ENCODE peak calls at places on chromosome 21, in four cellular contexts. One of them, this sample, is unnamed.

GRCh38 chr21:32094792-32095191 is 184.1 kb downstream of the MIS18A start:
- DNase-seq in endothelial cell: no peak
- DNase-seq in GM12865: no peak
- DNase-seq in psoas muscle: no peak
- DNase-seq in this sample: no peak

GRCh38 chr21:39115659-39116235 is 67.5 kb downstream of the PSMG1 start:
- DNase-seq in endothelial cell: no peak
- DNase-seq in psoas muscle: no peak
- DNase-seq in GM12865: no peak
- DNase-seq in this sample: no peak

GRCh38 chr21:25999935-26000582 is 170.5 kb downstream of the APP start:
- DNase-seq in endothelial cell: no peak
- DNase-seq in GM12865: peak; percentile 47
- DNase-seq in psoas muscle: peak; percentile 49
- DNase-seq in this sample: no peak

GRCh38 chr21:33028759-33029511 is 3.2 kb downstream of the OLIG2 start:
- DNase-seq in psoas muscle: no peak
- DNase-seq in GM12865: no peak
- DNase-seq in endothelial cell: no peak
- DNase-seq in this sample: peak; percentile 36

GRCh38 chr21:44880762-44881585 is 7.5 kb upstream of the PTTG1IP start:
- DNase-seq in psoas muscle: peak; percentile 47
- DNase-seq in endothelial cell: no peak
- DNase-seq in GM12865: peak; percentile 37
- DNase-seq in this sample: no peak

GRCh38 chr21:17003221-17003620 is 509.6 kb upstream of the CXADR start:
- DNase-seq in psoas muscle: no peak
- DNase-seq in endothelial cell: no peak
- DNase-seq in GM12865: no peak
- DNase-seq in this sample: no peak

GRCh38 chr21:30044447-30045064 is 104.8 kb upstream of the GRIK1 start:
- DNase-seq in endothelial cell: peak; percentile 33
- DNase-seq in GM12865: peak; percentile 9
- DNase-seq in psoas muscle: no peak
- DNase-seq in this sample: peak; percentile 4

GRCh38 chr21:14541840-14542495 is 4.1 kb downstream of the SAMSN1 start:
- DNase-seq in endothelial cell: no peak
- DNase-seq in GM12865: no peak
- DNase-seq in psoas muscle: no peak
- DNase-seq in this sample: no peak

GRCh38 chr21:31253684-31254083 is 90.4 kb downstream of the TIAM1 start:
- DNase-seq in GM12865: no peak
- DNase-seq in psoas muscle: no peak
- DNase-seq in endothelial cell: no peak
- DNase-seq in this sample: no peak

GRCh38 chr21:46099476-46099875 is 1.6 kb downstream of the COL6A2 start:
- DNase-seq in endothelial cell: peak; percentile 19
- DNase-seq in psoas muscle: peak; percentile 59
- DNase-seq in GM12865: no peak
- DNase-seq in this sample: no peak

GRCh38 chr21:17351766-17352165 is 161.1 kb upstream of the CXADR start:
- DNase-seq in psoas muscle: no peak
- DNase-seq in GM12865: no peak
- DNase-seq in endothelial cell: no peak
- DNase-seq in this sample: no peak

GRCh38 chr21:39084979-39085729 is 98.1 kb downstream of the PSMG1 start:
- DNase-seq in GM12865: no peak
- DNase-seq in endothelial cell: no peak
- DNase-seq in psoas muscle: no peak
- DNase-seq in this sample: no peak

GRCh38 chr21:45076245-45076661 is 1.9 kb downstream of the ADARB1 start:
- DNase-seq in GM12865: no peak
- DNase-seq in endothelial cell: no peak
- DNase-seq in psoas muscle: no peak
- DNase-seq in this sample: no peak

GRCh38 chr21:32359719-32360260 is 33.0 kb downstream of the URB1 start:
- DNase-seq in endothelial cell: no peak
- DNase-seq in psoas muscle: no peak
- DNase-seq in GM12865: no peak
- DNase-seq in this sample: no peak

GRCh38 chr21:46153259-46154154 is 1.9 kb downstream of the FTCD start:
- DNase-seq in endothelial cell: peak; percentile 79
- DNase-seq in psoas muscle: peak; percentile 69
- DNase-seq in GM12865: peak; percentile 26
- DNase-seq in this sample: peak; percentile 83

GRCh38 chr21:33127154-33127893 is 57.4 kb downstream of the OLIG1 start:
- DNase-seq in endothelial cell: peak; percentile 88
- DNase-seq in GM12865: peak; percentile 65
- DNase-seq in psoas muscle: peak; percentile 80
- DNase-seq in this sample: peak; percentile 72

GRCh38 chr21:39097335-39097861 is 85.9 kb downstream of the PSMG1 start:
- DNase-seq in endothelial cell: no peak
- DNase-seq in psoas muscle: no peak
- DNase-seq in GM12865: no peak
- DNase-seq in this sample: no peak

GRCh38 chr21:14403681-14404318 is 20.9 kb upstream of the HSPA13 start:
- DNase-seq in GM12865: peak; percentile 58
- DNase-seq in endothelial cell: no peak
- DNase-seq in psoas muscle: no peak
- DNase-seq in this sample: peak; percentile 19

GRCh38 chr21:46126321-46127238 is 28.7 kb downstream of the COL6A2 start:
- DNase-seq in GM12865: no peak
- DNase-seq in psoas muscle: peak; percentile 42
- DNase-seq in endothelial cell: peak; percentile 2
- DNase-seq in this sample: no peak

GRCh38 chr21:46214478-46215340 is 13.9 kb downstream of the LSS start:
- DNase-seq in psoas muscle: no peak
- DNase-seq in GM12865: no peak
- DNase-seq in endothelial cell: no peak
- DNase-seq in this sample: no peak

GRCh38 chr21:46645840-46646239 is 10.4 kb downstream of the PRMT2 start:
- DNase-seq in endothelial cell: no peak
- DNase-seq in GM12865: no peak
- DNase-seq in psoas muscle: no peak
- DNase-seq in this sample: no peak

GRCh38 chr21:31803039-31804007 is 69.5 kb upstream of the HUNK start:
- DNase-seq in GM12865: no peak
- DNase-seq in endothelial cell: no peak
- DNase-seq in psoas muscle: no peak
- DNase-seq in this sample: no peak

GRCh38 chr21:15928686-15929085 is 198.9 kb downstream of the USP25 start:
- DNase-seq in endothelial cell: no peak
- DNase-seq in psoas muscle: no peak
- DNase-seq in GM12865: no peak
- DNase-seq in this sample: no peak

GRCh38 chr21:25895565-25896205 is 160.9 kb downstream of the GABPA start:
- DNase-seq in GM12865: peak; percentile 46
- DNase-seq in endothelial cell: no peak
- DNase-seq in psoas muscle: no peak
- DNase-seq in this sample: no peak

GRCh38 chr21:15437873-15438272 is 291.9 kb upstream of the USP25 start:
- DNase-seq in psoas muscle: no peak
- DNase-seq in endothelial cell: no peak
- DNase-seq in GM12865: peak; percentile 75
- DNase-seq in this sample: peak; percentile 28

GRCh38 chr21:14078746-14079375 is 131.9 kb downstream of the LIPI start:
- DNase-seq in endothelial cell: no peak
- DNase-seq in psoas muscle: no peak
- DNase-seq in GM12865: no peak
- DNase-seq in this sample: no peak

DNA sequence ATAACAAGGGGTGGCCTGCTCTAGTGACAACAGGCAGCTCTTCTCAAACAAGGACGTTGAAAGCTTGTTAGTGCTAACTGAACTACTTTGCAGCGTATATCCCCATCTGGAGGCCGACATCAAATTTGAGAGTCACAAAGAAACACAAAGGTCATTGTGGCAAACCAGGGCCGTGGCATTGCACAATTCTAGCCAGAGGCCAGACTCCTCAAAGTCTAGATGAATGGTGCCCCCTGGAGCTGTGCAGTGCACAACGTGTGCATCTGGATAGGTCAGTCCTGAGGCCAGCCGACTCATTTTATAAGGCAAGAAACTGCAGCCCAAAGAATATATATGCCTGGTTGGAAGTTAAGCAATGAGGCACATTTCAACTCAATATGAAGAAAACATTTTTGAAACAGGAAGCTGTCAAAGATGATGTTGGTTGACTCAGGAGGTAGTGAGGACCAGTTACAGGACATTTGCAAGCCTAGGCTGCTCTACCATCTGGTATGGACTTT is 459.3 kb upstream of the RUNX1 start:
- DNase-seq in GM12865: peak; percentile 7
- DNase-seq in psoas muscle: peak; percentile 71
- DNase-seq in endothelial cell: peak; percentile 63
- DNase-seq in this sample: no peak
- TF ChIP-seq CTCF in GM12865: no peak
- TF ChIP-seq CTCF in psoas muscle: peak; percentile 16
- TF ChIP-seq CTCF in endothelial cell: no peak
- TF ChIP-seq CTCF in this sample: peak; percentile 8

GRCh38 chr21:41767606-41768370 is 936 bp upstream of the RIPK4 start:
- DNase-seq in GM12865: no peak
- DNase-seq in psoas muscle: no peak
- DNase-seq in endothelial cell: peak; percentile 51
- DNase-seq in this sample: peak; percentile 43

GRCh38 chr21:41769933-41770332 is 3.1 kb upstream of the RIPK4 start:
- DNase-seq in GM12865: no peak
- DNase-seq in endothelial cell: no peak
- DNase-seq in psoas muscle: no peak
- DNase-seq in this sample: no peak

GRCh38 chr21:41769106-41769505 is 2.3 kb upstream of the RIPK4 start:
- DNase-seq in endothelial cell: no peak
- DNase-seq in GM12865: no peak
- DNase-seq in psoas muscle: no peak
- DNase-seq in this sample: peak; percentile 12

GRCh38 chr21:41769521-41769920 is 2.7 kb upstream of the RIPK4 start:
- DNase-seq in psoas muscle: no peak
- DNase-seq in endothelial cell: no peak
- DNase-seq in GM12865: no peak
- DNase-seq in this sample: peak; percentile 4

DNA sequence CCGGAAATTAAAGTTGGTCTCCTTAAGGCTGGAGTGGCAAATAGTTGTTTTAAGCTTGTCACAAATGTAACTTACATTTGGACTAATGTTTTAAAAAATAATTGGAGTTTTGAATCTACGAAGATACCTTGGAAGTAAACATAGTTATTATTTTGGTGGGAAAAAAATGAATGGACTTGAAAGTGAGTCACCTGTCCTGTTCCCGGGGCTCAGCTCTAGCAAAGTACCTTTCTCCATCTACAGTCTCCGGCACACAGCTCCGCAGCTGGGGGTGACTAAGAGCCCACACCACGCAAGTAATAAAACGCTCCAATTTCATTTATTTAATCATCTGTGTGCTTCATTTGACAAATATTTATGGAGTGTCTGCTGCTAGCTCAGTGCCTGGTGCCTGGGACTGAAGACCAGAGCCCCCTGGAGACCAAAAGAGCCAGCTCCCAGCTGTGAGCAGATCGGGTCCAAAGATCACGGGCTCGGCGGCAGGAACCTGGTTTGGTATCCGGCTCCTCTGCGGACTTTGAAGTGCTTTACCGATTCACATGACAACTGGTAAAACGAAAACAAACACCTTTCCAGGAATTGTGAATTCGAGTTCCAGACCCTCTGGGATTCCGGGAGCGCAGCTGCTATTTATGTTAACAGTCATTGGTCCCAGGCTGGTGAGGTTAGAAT is 1.7 kb upstream of the RIPK4 start:
- DNase-seq in GM12865: no peak
- DNase-seq in endothelial cell: peak; percentile 72
- DNase-seq in psoas muscle: no peak
- DNase-seq in this sample: peak; percentile 46
- TF ChIP-seq CTCF in GM12865: no peak
- TF ChIP-seq CTCF in endothelial cell: no peak
- TF ChIP-seq CTCF in psoas muscle: no peak
- TF ChIP-seq CTCF in this sample: no peak

GRCh38 chr21:28877318-28877884 is 115.3 kb downstream of the LTN1 start:
- DNase-seq in endothelial cell: no peak
- DNase-seq in psoas muscle: no peak
- DNase-seq in GM12865: no peak
- DNase-seq in this sample: no peak
- TF ChIP-seq CTCF in endothelial cell: no peak
- TF ChIP-seq CTCF in psoas muscle: no peak
- TF ChIP-seq CTCF in GM12865: no peak
- TF ChIP-seq CTCF in this sample: no peak

GRCh38 chr21:27362249-27362648 is 395.4 kb upstream of the ADAMTS5 start:
- DNase-seq in GM12865: no peak
- DNase-seq in psoas muscle: no peak
- DNase-seq in endothelial cell: no peak
- DNase-seq in this sample: no peak
- TF ChIP-seq CTCF in GM12865: no peak
- TF ChIP-seq CTCF in psoas muscle: no peak
- TF ChIP-seq CTCF in endothelial cell: no peak
- TF ChIP-seq CTCF in this sample: no peak

GRCh38 chr21:37993071-37993470 is 76.8 kb upstream of the KCNJ6 start:
- DNase-seq in psoas muscle: no peak
- DNase-seq in endothelial cell: no peak
- DNase-seq in GM12865: no peak
- DNase-seq in this sample: no peak
- TF ChIP-seq CTCF in psoas muscle: no peak
- TF ChIP-seq CTCF in endothelial cell: no peak
- TF ChIP-seq CTCF in GM12865: no peak
- TF ChIP-seq CTCF in this sample: no peak

GRCh38 chr21:43816611-43817071 is 27.3 kb downstream of the RRP1 start:
- DNase-seq in GM12865: no peak
- DNase-seq in endothelial cell: no peak
- DNase-seq in psoas muscle: peak; percentile 53
- DNase-seq in this sample: no peak
- TF ChIP-seq CTCF in GM12865: no peak
- TF ChIP-seq CTCF in endothelial cell: no peak
- TF ChIP-seq CTCF in psoas muscle: no peak
- TF ChIP-seq CTCF in this sample: peak; percentile 28

GRCh38 chr21:18951291-18952038 is 547.9 kb upstream of the TMPRSS15 start:
- DNase-seq in psoas muscle: no peak
- DNase-seq in endothelial cell: peak; percentile 52
- DNase-seq in GM12865: peak; percentile 7
- DNase-seq in this sample: no peak
- TF ChIP-seq CTCF in psoas muscle: no peak
- TF ChIP-seq CTCF in endothelial cell: peak; percentile 63
- TF ChIP-seq CTCF in GM12865: no peak
- TF ChIP-seq CTCF in this sample: peak; percentile 14

GRCh38 chr21:34968414-34969333 is 80.4 kb downstream of the RUNX1 start:
- DNase-seq in psoas muscle: no peak
- DNase-seq in endothelial cell: no peak
- DNase-seq in GM12865: no peak
- DNase-seq in this sample: no peak
- TF ChIP-seq CTCF in psoas muscle: no peak
- TF ChIP-seq CTCF in endothelial cell: no peak
- TF ChIP-seq CTCF in GM12865: no peak
- TF ChIP-seq CTCF in this sample: no peak